ENCODE peak calls at places on chromosomes 4 and X, in ten cellular contexts. A is GM12891, D is breast epithelium, R is upper lobe of left lung, V is sigmoid colon, X is HepG2, W is GM12892, U is GM23338, L is spleen, J is stomach. G is an unnamed sample.

GRCh38 chrX:17631647-17632046 is 105.6 kb upstream of the SCML1 start:
- DNase-seq in V (no peak), A (no peak), D (no peak), L (no peak), W (no peak), R (no peak), J (no peak), U (no peak), X (no peak), G (no peak)

GRCh38 chr4:184028571-184028996 is 123.5 kb downstream of the STOX2 start:
- DNase-seq in V (no peak), R (peak), U (no peak), D (no peak), X (no peak), W (no peak), L (peak), J (no peak), A (no peak), G (no peak)

GRCh38 chrX:43741843-43742573 is 85.9 kb downstream of the MAOA start:
- DNase-seq in J (no peak), A (no peak), V (no peak), W (no peak), R (no peak), U (no peak), X (no peak), L (no peak), D (no peak), G (no peak)

GRCh38 chrX:33339219-33339618 is 127.9 kb upstream of the DMD start:
- DNase-seq in L (no peak), A (no peak), U (peak), X (no peak), V (no peak), J (no peak), W (no peak), R (no peak), D (no peak), G (no peak)

GRCh38 chr4:104491826-104492771 is 2.6 kb downstream of the CXXC4 start:
- DNase-seq in A (no peak), R (no peak), V (no peak), W (no peak), L (no peak), D (no peak), X (no peak), U (peak), J (no peak), G (peak)

GRCh38 chr4:56861365-56861764 is 39.9 kb upstream of the SPINK2 start:
- DNase-seq in J (no peak), V (no peak), D (no peak), X (no peak), R (no peak), W (no peak), U (peak), L (no peak), A (no peak), G (no peak)

GRCh38 chrX:11953615-11954014 is 184.7 kb upstream of the FRMPD4 start:
- DNase-seq in L (no peak), D (no peak), A (no peak), U (no peak), R (no peak), X (no peak), W (no peak), V (no peak), J (no peak), G (no peak)

GRCh38 chrX:1734806-1735205 is 119.9 kb downstream of the ASMT start:
- DNase-seq in X (no peak), D (no peak), W (no peak), J (no peak), L (no peak), R (no peak), V (no peak), A (no peak), U (no peak), G (no peak)

GRCh38 chrX:100587846-100588245 is 3.1 kb downstream of the TNMD start:
- DNase-seq in X (no peak), V (no peak), W (no peak), L (no peak), U (no peak), A (no peak), J (no peak), R (no peak), D (no peak), G (peak)

GRCh38 chrX:69876221-69876620 is 173.5 kb downstream of the AWAT2 start:
- DNase-seq in A (no peak), U (no peak), R (no peak), D (no peak), L (no peak), V (no peak), J (no peak), X (no peak), W (no peak), G (no peak)

GRCh38 chr4:127188847-127189246 is 443.9 kb upstream of the INTU start:
- DNase-seq in A (no peak), D (no peak), U (peak), R (no peak), L (no peak), V (no peak), J (no peak), X (no peak), W (no peak), G (no peak)

GRCh38 chrX:106948641-106949040 is 28.4 kb downstream of the CLDN2 start:
- DNase-seq in W (no peak), A (no peak), D (no peak), L (no peak), R (no peak), U (no peak), X (no peak), J (no peak), V (no peak), G (no peak)

GRCh38 chr4:183571350-183572076 is 66.7 kb downstream of the ING2 start:
- DNase-seq in R (peak), X (peak), L (no peak), V (no peak), U (peak), W (no peak), A (no peak), D (no peak), J (peak), G (peak)

GRCh38 chr4:99790796-99791617 is 25.6 kb upstream of the DAPP1 start:
- DNase-seq in J (no peak), L (no peak), V (no peak), W (no peak), A (no peak), D (no peak), X (no peak), R (no peak), U (no peak), G (no peak)

GRCh38 chrX:23898412-23898959 is 9.3 kb downstream of the APOO start:
- DNase-seq in D (no peak), X (no peak), J (no peak), V (no peak), R (no peak), A (no peak), L (no peak), U (no peak), W (no peak), G (no peak)

DNA sequence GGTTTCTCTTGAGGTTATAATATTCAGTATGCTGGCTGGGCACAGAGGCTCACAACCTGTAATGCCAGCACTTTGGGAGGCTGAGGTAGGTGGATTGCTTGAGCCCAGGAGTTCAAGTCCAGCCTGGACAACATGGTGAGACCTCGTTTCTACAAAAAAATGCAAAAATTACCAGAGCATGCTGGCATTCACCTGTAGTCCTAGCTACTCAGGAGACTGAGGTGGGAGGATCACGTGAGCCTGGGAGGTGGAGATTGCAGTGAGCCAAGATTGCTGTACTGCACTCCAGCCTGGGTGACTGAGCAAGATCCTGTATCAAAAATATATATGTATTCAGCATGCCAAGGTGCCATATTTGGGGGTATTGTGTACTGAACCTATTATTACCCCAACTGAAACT is 552.5 kb downstream of the ADGRL3 start:
- DNase-seq in L (no peak), A (no peak), X (no peak), D (no peak), V (no peak), W (no peak), R (no peak), J (no peak), U (no peak), G (no peak)
- TF ChIP-seq POLR2AphosphoS5 in L (no peak), A (no peak), X (no peak), D (no peak), V (no peak), W (no peak), R (no peak), J (no peak), U (no peak), G (no peak)

DNA sequence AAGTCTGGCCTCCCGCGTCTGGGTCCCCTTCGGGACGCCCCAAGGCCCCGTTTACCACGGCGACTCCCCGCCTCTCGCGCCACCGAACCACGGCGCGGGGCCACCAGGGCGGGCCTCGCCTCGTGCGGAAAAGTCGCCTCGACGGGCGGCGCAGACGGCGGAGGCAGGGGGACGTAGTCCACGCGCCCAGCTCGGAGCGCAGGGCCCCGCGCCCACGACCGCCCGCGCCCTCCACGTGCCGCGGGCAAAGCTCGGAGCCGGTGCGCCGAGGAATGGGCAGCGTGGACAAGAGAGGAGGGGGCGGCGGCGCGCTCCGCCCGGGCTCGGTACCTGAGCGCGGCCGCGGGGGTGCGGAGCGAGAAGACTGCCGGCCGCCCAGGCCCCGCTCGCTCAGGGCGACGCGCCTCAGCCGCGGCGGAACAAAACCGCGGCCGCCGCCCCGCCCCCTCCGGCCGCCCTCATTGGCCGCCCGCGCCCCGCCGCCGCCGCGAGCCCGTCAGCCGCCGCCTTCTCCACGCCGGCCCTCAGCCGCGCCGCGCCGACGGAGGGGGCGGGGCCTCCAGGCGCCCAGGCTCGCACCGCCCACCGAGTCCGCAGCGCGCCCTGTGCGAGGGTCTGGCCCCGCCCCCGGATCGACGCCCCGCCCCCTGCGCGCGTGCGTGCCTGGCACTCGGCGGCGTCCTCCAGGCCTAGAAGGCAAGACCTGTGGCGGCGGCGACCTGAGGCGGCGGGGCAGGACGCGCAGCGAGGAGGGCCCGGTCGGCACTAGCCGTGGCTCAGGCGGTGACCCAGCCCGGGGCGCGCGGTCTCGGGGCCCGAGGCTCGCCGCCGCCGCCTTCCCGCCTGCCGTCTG is at the start of gene FAM53A:
- DNase-seq in J (peak), A (peak), W (peak), D (peak), X (peak), R (peak), L (peak), V (peak), U (peak), G (peak)
- TF ChIP-seq POLR2AphosphoS5 in J (peak), A (no peak), W (no peak), D (no peak), X (no peak), R (no peak), L (no peak), V (no peak), U (peak), G (no peak)

GRCh38 chr4:14856927-14857220 is 145.4 kb upstream of the CPEB2 start:
- DNase-seq in A (no peak), V (no peak), J (no peak), D (no peak), R (no peak), X (no peak), W (no peak), L (no peak), U (no peak), G (no peak)

GRCh38 chr4:14857986-14858385 is 144.3 kb upstream of the CPEB2 start:
- DNase-seq in J (no peak), R (no peak), D (no peak), X (no peak), W (no peak), L (no peak), A (no peak), V (no peak), U (no peak), G (no peak)

GRCh38 chr4:14857475-14857874 is 144.8 kb upstream of the CPEB2 start:
- DNase-seq in L (no peak), R (no peak), W (no peak), U (no peak), X (no peak), D (no peak), V (no peak), J (no peak), A (no peak), G (no peak)

GRCh38 chr4:14855719-14856075 is 146.6 kb upstream of the CPEB2 start:
- DNase-seq in W (no peak), D (no peak), U (no peak), R (no peak), X (no peak), A (no peak), V (no peak), J (no peak), L (no peak), G (no peak)

DNA sequence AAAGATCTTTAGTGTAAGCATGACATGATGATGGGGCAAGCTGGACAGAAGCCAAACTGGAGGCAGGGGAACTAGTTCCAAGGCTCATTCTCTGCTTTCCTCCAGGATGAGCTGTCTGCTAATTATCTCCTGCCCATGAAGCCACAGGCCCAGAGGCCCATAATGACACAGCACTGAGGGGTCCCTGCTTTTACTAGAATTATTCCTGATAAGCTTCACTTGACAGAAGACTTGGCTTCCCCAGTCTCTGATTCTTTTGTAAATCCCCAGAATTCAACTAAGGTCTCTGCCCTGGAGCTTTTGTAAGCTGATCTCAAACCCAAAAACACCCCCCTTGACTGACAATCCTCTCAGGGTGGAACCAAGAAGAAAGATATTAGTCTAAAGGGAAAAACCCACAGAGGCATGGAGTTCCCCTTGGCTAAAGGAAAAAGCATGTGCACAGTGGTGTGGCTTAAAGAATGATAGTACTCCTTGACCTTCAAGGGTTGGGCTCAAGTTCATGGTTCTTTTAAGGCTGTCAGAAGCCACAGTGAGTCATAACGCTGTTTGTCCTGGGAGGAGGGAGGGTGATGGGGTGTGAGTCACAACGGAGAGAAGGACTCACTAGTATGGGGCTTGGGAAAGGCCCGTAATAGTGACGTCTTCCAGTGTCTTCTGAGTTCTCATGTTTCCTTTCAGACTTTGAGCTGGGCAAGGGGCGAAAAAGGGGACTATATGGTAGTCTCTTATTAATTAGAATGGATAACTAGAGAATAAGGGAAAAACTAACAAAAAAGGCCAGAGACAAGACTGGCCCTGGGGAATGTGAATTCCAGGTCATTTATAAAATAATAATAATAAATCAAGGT is 146.0 kb upstream of the CPEB2 start:
- DNase-seq in W (no peak), A (no peak), J (peak), X (peak), L (no peak), U (no peak), V (peak), D (no peak), R (peak), G (peak)
- TF ChIP-seq POLR2AphosphoS5 in W (no peak), A (no peak), J (peak), X (no peak), L (peak), U (no peak), V (peak), D (peak), R (peak), G (peak)

GRCh38 chrX:103685396-103685795 is 1.1 kb downstream of the MORF4L2 start:
- DNase-seq in R (no peak), J (no peak), U (no peak), D (no peak), V (no peak), X (no peak), L (no peak), A (no peak), W (no peak), G (no peak)
- TF ChIP-seq POLR2AphosphoS5 in R (no peak), J (no peak), U (no peak), D (no peak), V (no peak), X (no peak), L (no peak), A (no peak), W (no peak), G (no peak)

DNA sequence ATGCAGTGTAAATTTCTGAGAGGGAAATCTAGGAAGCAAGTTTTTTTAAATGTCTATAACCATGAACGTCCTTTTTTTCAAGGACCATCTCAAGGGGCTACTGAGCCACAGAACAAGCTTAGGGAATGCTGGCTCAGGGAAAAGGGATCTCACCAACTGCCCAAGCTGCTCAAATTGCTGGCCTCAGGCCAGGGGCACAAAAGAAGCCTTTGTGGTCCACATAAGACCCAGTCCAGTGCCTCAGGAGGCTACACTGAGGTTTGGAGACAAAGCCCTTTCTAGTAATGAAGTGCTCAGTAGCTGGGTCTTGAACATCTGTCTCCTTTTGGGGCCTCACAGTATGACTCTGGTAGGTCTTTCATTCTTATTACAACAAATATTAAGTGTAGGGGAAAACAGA is 305.5 kb downstream of the RAB28 start:
- DNase-seq in U (no peak), A (no peak), V (no peak), X (no peak), J (no peak), L (no peak), R (no peak), W (no peak), D (no peak), G (no peak)
- TF ChIP-seq POLR2AphosphoS5 in U (no peak), A (no peak), V (no peak), X (no peak), J (no peak), L (no peak), R (no peak), W (no peak), D (no peak), G (no peak)

G was measured in transverse colon.